ENCODE peak calls at places on chromosome 3, in ten cellular contexts. O is transverse colon, W is endothelial cell of umbilical vein, J is fibroblast of lung, M is body of pancreas, L is tibial nerve, I is colonic mucosa, E is MG63, N is esophagus muscularis mucosa, P is adrenal gland. T is an unnamed sample. For H3K27me3, the result is how much of the 10 kb centered on the place peaks cover.

GRCh38 chr3:168081171-168081771 is 14.5 kb downstream of the GOLIM4 start:
- DNase-seq in O (no peak), W (no peak), J (no peak), M (no peak), L (no peak), I (no peak), E (no peak), N (no peak), P (no peak), T (no peak)

GRCh38 chr3:100865442-100865841 is 127.8 kb downstream of the ABI3BP start:
- DNase-seq in O (no peak), W (peak), J (peak), M (no peak), L (no peak), I (no peak), E (peak), N (no peak), P (no peak), T (no peak)

GRCh38 chr3:48130321-48130881 is 57.8 kb downstream of the CDC25A start:
- DNase-seq in O (peak), W (peak), J (peak), M (peak), L (peak), I (peak), E (peak), N (no peak), P (peak), T (no peak)

GRCh38 chr3:148006508-148006907 is 597.3 kb downstream of the ZIC1 start:
- DNase-seq in O (no peak), W (no peak), J (peak), M (no peak), L (no peak), I (no peak), E (peak), N (no peak), P (no peak), T (no peak)

GRCh38 chr3:177431525-177432255 is 234.4 kb upstream of the TBL1XR1 start:
- DNase-seq in O (no peak), W (peak), J (no peak), M (no peak), L (no peak), I (no peak), E (no peak), N (no peak), P (no peak), T (no peak)

GRCh38 chr3:39383190-39383912 is at the start of gene SLC25A38:
- DNase-seq in O (peak), W (peak), J (peak), M (peak), L (peak), I (peak), E (peak), N (peak), P (peak), T (no peak)

GRCh38 chr3:61638721-61639120 is 77.3 kb downstream of the PTPRG start:
- DNase-seq in O (no peak), W (no peak), J (peak), M (no peak), L (no peak), I (no peak), E (no peak), N (no peak), P (no peak), T (no peak)

GRCh38 chr3:143286392-143287010 is 166.9 kb downstream of the CHST2 start:
- DNase-seq in O (no peak), W (no peak), J (no peak), M (no peak), L (no peak), I (no peak), E (no peak), N (no peak), P (no peak), T (no peak)

GRCh38 chr3:53566450-53567145 is 72.2 kb downstream of the CACNA1D start:
- DNase-seq in O (no peak), W (no peak), J (no peak), M (no peak), L (no peak), I (no peak), E (no peak), N (no peak), P (no peak), T (no peak)

GRCh38 chr3:171330936-171331335 is 129.3 kb downstream of the TNIK start:
- DNase-seq in O (no peak), W (no peak), J (no peak), M (no peak), L (no peak), I (no peak), E (no peak), N (no peak), P (no peak), T (no peak)

GRCh38 chr3:169241928-169242751 is 421.4 kb downstream of the MECOM start:
- DNase-seq in O (no peak), W (peak), J (peak), M (peak), L (no peak), I (no peak), E (peak), N (no peak), P (no peak), T (no peak)

GRCh38 chr3:189808246-189809007 is 177.2 kb downstream of the TP63 start:
- DNase-seq in O (no peak), W (no peak), J (no peak), M (no peak), L (no peak), I (no peak), E (no peak), N (no peak), P (no peak), T (no peak)

GRCh38 chr3:127074900-127075360 is 92.0 kb downstream of the PLXNA1 start:
- DNase-seq in O (no peak), W (no peak), J (peak), M (no peak), L (no peak), I (no peak), E (peak), N (no peak), P (peak), T (no peak)

GRCh38 chr3:144029769-144030168 is 58.1 kb downstream of the DIPK2A start:
- DNase-seq in O (no peak), W (no peak), J (no peak), M (no peak), L (no peak), I (no peak), E (no peak), N (no peak), P (no peak), T (no peak)

GRCh38 chr3:133487204-133487603 is 86.3 kb upstream of the CDV3 start:
- DNase-seq in O (peak), W (no peak), J (no peak), M (no peak), L (no peak), I (peak), E (no peak), N (no peak), P (no peak), T (peak)

GRCh38 chr3:194723846-194724618 is 38.3 kb downstream of the FAM43A start:
- DNase-seq in O (no peak), W (no peak), J (no peak), M (no peak), L (no peak), I (no peak), E (no peak), N (no peak), P (no peak), T (no peak)

GRCh38 chr3:143329567-143330164 is 210.1 kb downstream of the CHST2 start:
- DNase-seq in O (no peak), W (peak), J (no peak), M (no peak), L (no peak), I (no peak), E (no peak), N (no peak), P (no peak), T (no peak)

GRCh38 chr3:160183375-160184076 is 41.7 kb upstream of the C3orf80 start:
- DNase-seq in O (no peak), W (no peak), J (no peak), M (no peak), L (no peak), I (no peak), E (no peak), N (no peak), P (no peak), T (no peak)

GRCh38 chr3:8324727-8325126 is 176.9 kb upstream of the LMCD1 start:
- DNase-seq in O (peak), W (peak), J (peak), M (peak), L (peak), I (no peak), E (peak), N (no peak), P (peak), T (no peak)

GRCh38 chr3:25468866-25469319 is 40.8 kb downstream of the RARB start:
- DNase-seq in O (peak), W (peak), J (peak), M (peak), L (peak), I (peak), E (no peak), N (no peak), P (peak), T (no peak)

GRCh38 chr3:113167929-113168771 is 43.2 kb upstream of the BOC start:
- DNase-seq in O (no peak), W (no peak), J (no peak), M (no peak), L (peak), I (no peak), E (no peak), N (peak), P (no peak), T (no peak)

GRCh38 chr3:79846148-79846933 is 78.5 kb upstream of the ROBO1 start:
- DNase-seq in O (no peak), W (no peak), J (no peak), M (no peak), L (no peak), I (no peak), E (no peak), N (no peak), P (no peak), T (no peak)

GRCh38 chr3:134029256-134029733 is 430 bp downstream of the SLCO2A1 start:
- DNase-seq in O (no peak), W (peak), J (peak), M (no peak), L (no peak), I (peak), E (no peak), N (no peak), P (no peak), T (no peak)

GRCh38 chr3:53350652-53351051 is 3.3 kb upstream of the DCP1A start:
- DNase-seq in O (peak), W (peak), J (peak), M (no peak), L (no peak), I (peak), E (no peak), N (no peak), P (no peak), T (no peak)

GRCh38 chr3:115244350-115244749 is 97.3 kb upstream of the ZBTB20 start:
- DNase-seq in O (no peak), W (no peak), J (no peak), M (no peak), L (no peak), I (no peak), E (no peak), N (no peak), P (no peak), T (no peak)

GRCh38 chr3:14464521-14464920 is 62.1 kb downstream of the SLC6A6 start:
- DNase-seq in O (no peak), W (no peak), J (no peak), M (no peak), L (no peak), I (no peak), E (no peak), N (no peak), P (no peak), T (no peak)

GRCh38 chr3:192636517-192637444 is 90.6 kb downstream of the FGF12 start:
- DNase-seq in O (no peak), W (no peak), J (no peak), M (no peak), L (no peak), I (no peak), E (no peak), N (no peak), P (no peak), T (no peak)

GRCh38 chr3:151407928-151408327 is 23.4 kb upstream of the P2RY12 start:
- DNase-seq in O (no peak), W (no peak), J (no peak), M (no peak), L (no peak), I (no peak), E (no peak), N (no peak), P (no peak), T (no peak)

GRCh38 chr3:42745776-42746454 is 27.1 kb downstream of the CCDC13 start:
- DNase-seq in O (no peak), W (no peak), J (no peak), M (no peak), L (no peak), I (peak), E (no peak), N (no peak), P (no peak), T (no peak)

GRCh38 chr3:42421818-42422796 is 11.7 kb upstream of the LYZL4 start:
- DNase-seq in O (no peak), W (no peak), J (no peak), M (no peak), L (no peak), I (peak), E (no peak), N (no peak), P (no peak), T (peak)

GRCh38 chr3:26920579-26920978 is 298.0 kb downstream of the LRRC3B start:
- DNase-seq in O (no peak), W (no peak), J (no peak), M (no peak), L (no peak), I (no peak), E (no peak), N (no peak), P (no peak), T (no peak)

GRCh38 chr3:908839-909238 is 184.0 kb upstream of the CNTN6 start:
- DNase-seq in O (no peak), W (no peak), J (no peak), M (no peak), L (no peak), I (no peak), E (no peak), N (no peak), P (no peak), T (no peak)

GRCh38 chr3:4976109-4976508 is 3.1 kb upstream of the BHLHE40 start:
- DNase-seq in O (peak), W (peak), J (peak), M (peak), L (peak), I (peak), E (peak), N (no peak), P (peak), T (no peak)

GRCh38 chr3:128353991-128354687 is 112.6 kb downstream of the DNAJB8 start:
- DNase-seq in O (no peak), W (peak), J (peak), M (no peak), L (no peak), I (no peak), E (no peak), N (no peak), P (no peak), T (no peak)

GRCh38 chr3:11187678-11188077 is 33.4 kb downstream of the HRH1 start:
- DNase-seq in O (no peak), W (no peak), J (peak), M (no peak), L (no peak), I (no peak), E (no peak), N (no peak), P (no peak), T (no peak)

GRCh38 chr3:43950775-43951174 is 260.0 kb downstream of the ABHD5 start:
- DNase-seq in O (no peak), W (no peak), J (no peak), M (no peak), L (no peak), I (no peak), E (no peak), N (peak), P (no peak), T (no peak)

GRCh38 chr3:38027466-38028465 is 1.7 kb downstream of the PLCD1 start:
- DNase-seq in O (peak), W (no peak), J (no peak), M (no peak), L (no peak), I (no peak), E (no peak), N (no peak), P (no peak), T (no peak)
- H3K27me3 ChIP-seq in O (under half), W (under half), J (under half), M (under half), L (under half), I (under half), E (under half), N (under half), P (under half), T (under half)

GRCh38 chr3:124143047-124143446 is 151.1 kb upstream of the ROPN1 start:
- DNase-seq in O (no peak), W (no peak), J (no peak), M (no peak), L (no peak), I (no peak), E (no peak), N (no peak), P (no peak), T (no peak)

GRCh38 chr3:124138148-124138547 is 146.2 kb upstream of the ROPN1 start:
- DNase-seq in O (no peak), W (no peak), J (no peak), M (no peak), L (no peak), I (no peak), E (no peak), N (no peak), P (no peak), T (no peak)

GRCh38 chr3:124144035-124144814 is 152.3 kb upstream of the ROPN1 start:
- DNase-seq in O (no peak), W (no peak), J (no peak), M (no peak), L (no peak), I (no peak), E (no peak), N (no peak), P (no peak), T (no peak)

GRCh38 chr3:124142389-124142970 is 150.6 kb upstream of the ROPN1 start:
- DNase-seq in O (no peak), W (no peak), J (no peak), M (no peak), L (no peak), I (no peak), E (no peak), N (no peak), P (no peak), T (no peak)

GRCh38 chr3:124140751-124141150 is 148.8 kb upstream of the ROPN1 start:
- DNase-seq in O (no peak), W (no peak), J (no peak), M (no peak), L (no peak), I (no peak), E (no peak), N (no peak), P (no peak), T (no peak)
- H3K27me3 ChIP-seq in O (under half), W (under half), J (under half), M (under half), L (under half), I (under half), E (under half), N (under half), P (under half), T (under half)

GRCh38 chr3:129974451-129975331 is at the start of gene TRH:
- DNase-seq in O (no peak), W (no peak), J (no peak), M (no peak), L (no peak), I (no peak), E (no peak), N (no peak), P (no peak), T (no peak)
- H3K27me3 ChIP-seq in O (half or more), W (under half), J (half or more), M (under half), L (half or more), I (under half), E (under half), N (under half), P (under half), T (under half)

GRCh38 chr3:180036678-180037455 is at the start of gene PEX5L:
- DNase-seq in O (no peak), W (peak), J (peak), M (peak), L (peak), I (no peak), E (peak), N (no peak), P (peak), T (no peak)
- H3K27me3 ChIP-seq in O (half or more), W (under half), J (under half), M (under half), L (under half), I (under half), E (under half), N (under half), P (under half), T (under half)

GRCh38 chr3:184595726-184596125 is 34.1 kb downstream of the EPHB3 start:
- DNase-seq in O (no peak), W (no peak), J (no peak), M (no peak), L (no peak), I (no peak), E (no peak), N (no peak), P (no peak), T (no peak)
- H3K27me3 ChIP-seq in O (under half), W (under half), J (under half), M (under half), L (under half), I (under half), E (under half), N (under half), P (under half), T (under half)

DNA sequence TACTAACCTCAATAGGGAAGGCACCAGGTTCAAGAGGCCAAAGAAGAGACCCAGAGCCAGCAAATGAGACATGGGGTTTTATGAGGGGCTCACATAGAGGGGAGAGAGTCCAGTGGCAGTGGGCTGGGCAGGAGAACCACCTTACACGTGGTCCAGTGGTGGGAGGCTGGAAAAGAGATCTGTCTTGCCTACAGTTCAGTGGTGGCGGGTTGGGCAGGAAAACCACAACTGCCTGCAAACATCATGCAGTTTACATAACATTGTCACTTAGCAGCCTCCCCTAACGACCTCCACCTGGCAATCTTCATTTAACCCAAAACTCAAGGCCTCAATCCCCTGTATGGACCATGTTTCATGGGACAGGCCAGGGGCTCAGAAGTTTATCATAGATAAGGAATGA is 29.1 kb downstream of the CRYGS start:
- DNase-seq in O (no peak), W (no peak), J (no peak), M (no peak), L (no peak), I (no peak), E (no peak), N (no peak), P (no peak), T (no peak)
- H3K27me3 ChIP-seq in O (under half), W (under half), J (under half), M (under half), L (under half), I (under half), E (under half), N (under half), P (under half), T (under half)

GRCh38 chr3:73509812-73510211 is 114.9 kb downstream of the PDZRN3 start:
- DNase-seq in O (no peak), W (no peak), J (peak), M (no peak), L (no peak), I (no peak), E (no peak), N (peak), P (no peak), T (no peak)
- H3K27me3 ChIP-seq in O (under half), W (under half), J (under half), M (under half), L (under half), I (under half), E (under half), N (under half), P (under half), T (under half)

GRCh38 chr3:181330257-181330656 is 340.7 kb upstream of the DNAJC19 start:
- DNase-seq in O (no peak), W (no peak), J (no peak), M (no peak), L (no peak), I (no peak), E (no peak), N (no peak), P (no peak), T (no peak)

GRCh38 chr3:181330821-181331563 is 341.5 kb upstream of the DNAJC19 start:
- DNase-seq in O (no peak), W (no peak), J (no peak), M (no peak), L (no peak), I (no peak), E (no peak), N (no peak), P (peak), T (no peak)

GRCh38 chr3:181327349-181327748 is 337.8 kb upstream of the DNAJC19 start:
- DNase-seq in O (no peak), W (no peak), J (no peak), M (no peak), L (no peak), I (no peak), E (no peak), N (no peak), P (no peak), T (no peak)

GRCh38 chr3:181329024-181329423 is 339.5 kb upstream of the DNAJC19 start:
- DNase-seq in O (no peak), W (no peak), J (no peak), M (no peak), L (no peak), I (no peak), E (no peak), N (no peak), P (no peak), T (no peak)

GRCh38 chr3:181326637-181327223 is 337.2 kb upstream of the DNAJC19 start:
- DNase-seq in O (no peak), W (peak), J (peak), M (no peak), L (peak), I (no peak), E (no peak), N (no peak), P (no peak), T (no peak)
- H3K27me3 ChIP-seq in O (under half), W (under half), J (under half), M (under half), L (under half), I (under half), E (under half), N (under half), P (under half), T (under half)

GRCh38 chr3:70061111-70061510 is 61.6 kb downstream of the SAMMSON start:
- DNase-seq in O (no peak), W (no peak), J (peak), M (no peak), L (no peak), I (no peak), E (peak), N (no peak), P (no peak), T (no peak)

GRCh38 chr3:70069557-70069956 is 70.0 kb downstream of the SAMMSON start:
- DNase-seq in O (no peak), W (no peak), J (no peak), M (no peak), L (no peak), I (no peak), E (no peak), N (no peak), P (no peak), T (no peak)

GRCh38 chr3:70064194-70064787 is 64.8 kb downstream of the SAMMSON start:
- DNase-seq in O (no peak), W (peak), J (peak), M (peak), L (peak), I (peak), E (no peak), N (no peak), P (peak), T (no peak)

GRCh38 chr3:70067860-70068479 is 68.4 kb downstream of the SAMMSON start:
- DNase-seq in O (no peak), W (no peak), J (peak), M (no peak), L (no peak), I (no peak), E (no peak), N (no peak), P (no peak), T (no peak)

GRCh38 chr3:70065666-70066253 is 66.2 kb downstream of the SAMMSON start:
- DNase-seq in O (no peak), W (no peak), J (no peak), M (no peak), L (no peak), I (no peak), E (no peak), N (no peak), P (no peak), T (no peak)
- H3K27me3 ChIP-seq in O (under half), W (under half), J (under half), M (under half), L (under half), I (under half), E (under half), N (under half), P (under half), T (under half)